ENCODE peak calls at places on chromosomes 11 and 22, in seven cellular contexts. U is IMR-90; Z is CD8-positive, alpha-beta memory T cell; T is ACHN; Y is islet precursor cell; H is AG04450; K is activated CD4-positive, alpha-beta T cell treated with anti-CD3 and anti-CD28 coated beads, Interleukin-2, amount 50 U/mL, for 1 hour. G is an unnamed sample.

GRCh38 chr11:128552783-128553661 is 34.3 kb downstream of the ETS1 start:
- DNase-seq in U (peak), Z (no peak), T (peak), Y (peak), H (no peak), K (no peak), G (no peak)

GRCh38 chr11:111162306-111162705 is 83.2 kb upstream of the POU2AF2 start:
- DNase-seq in U (peak), Z (no peak), T (no peak), Y (no peak), H (peak), K (no peak), G (no peak)

GRCh38 chr11:1298695-1299492 is 10.5 kb downstream of the TOLLIP start:
- DNase-seq in U (peak), Z (no peak), T (no peak), Y (peak), H (no peak), K (no peak), G (peak)

GRCh38 chr11:69158301-69159152 is 2.8 kb downstream of the SMIM38 start:
- DNase-seq in U (no peak), Z (no peak), T (no peak), Y (no peak), H (no peak), K (no peak), G (peak)

GRCh38 chr22:28142361-28142801 is 223.3 kb upstream of the PITPNB start:
- DNase-seq in U (peak), Z (no peak), T (peak), Y (no peak), H (peak), K (no peak), G (no peak)

GRCh38 chr11:9861860-9862725 is 198.2 kb downstream of the SWAP70 start:
- DNase-seq in U (peak), Z (no peak), T (peak), Y (peak), H (no peak), K (peak), G (peak)

GRCh38 chr11:74925281-74925680 is 23.6 kb downstream of the XRRA1 start:
- DNase-seq in U (peak), Z (no peak), T (no peak), Y (no peak), H (no peak), K (no peak), G (no peak)

GRCh38 chr22:41110968-41111367 is 18.6 kb downstream of the EP300 start:
- DNase-seq in U (no peak), Z (no peak), T (no peak), Y (no peak), H (no peak), K (no peak), G (no peak)

GRCh38 chr22:22408731-22409696 is 99.5 kb downstream of the ZNF280B start:
- DNase-seq in U (peak), Z (no peak), T (peak), Y (peak), H (no peak), K (no peak), G (no peak)

GRCh38 chr11:68076371-68077042 is 37.7 kb downstream of the TCIRG1 start:
- DNase-seq in U (no peak), Z (no peak), T (no peak), Y (no peak), H (no peak), K (no peak), G (no peak)

GRCh38 chr11:78138694-78139421 is 568 bp downstream of the ALG8 start:
- DNase-seq in U (peak), Z (no peak), T (peak), Y (no peak), H (no peak), K (peak), G (no peak)

GRCh38 chr11:36380296-36381004 is 84.4 kb downstream of the PRR5L start:
- DNase-seq in U (no peak), Z (no peak), T (no peak), Y (no peak), H (no peak), K (no peak), G (no peak)

GRCh38 chr11:69437001-69437875 is 44.2 kb upstream of the LINC01488 start:
- DNase-seq in U (no peak), Z (no peak), T (no peak), Y (peak), H (no peak), K (no peak), G (no peak)

GRCh38 chr11:130631119-130631518 is 182.7 kb downstream of the ADAMTS15 start:
- DNase-seq in U (peak), Z (no peak), T (peak), Y (peak), H (no peak), K (no peak), G (no peak)

GRCh38 chr22:36610567-36610966 is 81.6 kb upstream of the EIF3D start:
- DNase-seq in U (no peak), Z (no peak), T (no peak), Y (no peak), H (no peak), K (no peak), G (no peak)

GRCh38 chr11:62588966-62589637 is 2.2 kb downstream of the TUT1 start:
- DNase-seq in U (no peak), Z (no peak), T (peak), Y (no peak), H (no peak), K (no peak), G (peak)

GRCh38 chr11:120601566-120601965 is 90.0 kb downstream of the GRIK4 start:
- DNase-seq in U (peak), Z (no peak), T (no peak), Y (no peak), H (peak), K (no peak), G (no peak)

GRCh38 chr22:40312050-40312449 is 34.2 kb upstream of the ADSL start:
- DNase-seq in U (no peak), Z (no peak), T (no peak), Y (no peak), H (no peak), K (no peak), G (no peak)

GRCh38 chr11:76193219-76193618 is 13.1 kb downstream of the WNT11 start:
- DNase-seq in U (no peak), Z (no peak), T (no peak), Y (no peak), H (no peak), K (no peak), G (no peak)

GRCh38 chr11:27977527-27977926 is 130.4 kb downstream of the KIF18A start:
- DNase-seq in U (no peak), Z (no peak), T (no peak), Y (no peak), H (no peak), K (no peak), G (no peak)

GRCh38 chr11:16959528-16960100 is 54.6 kb downstream of the PLEKHA7 start:
- DNase-seq in U (no peak), Z (no peak), T (no peak), Y (no peak), H (no peak), K (no peak), G (no peak)

GRCh38 chr11:103994111-103994510 is 42.3 kb upstream of the DDI1 start:
- DNase-seq in U (no peak), Z (no peak), T (no peak), Y (no peak), H (no peak), K (no peak), G (no peak)

GRCh38 chr11:19988598-19988997 is 171.7 kb downstream of the DBX1 start:
- DNase-seq in U (peak), Z (no peak), T (no peak), Y (peak), H (peak), K (no peak), G (peak)

GRCh38 chr22:44389926-44390925 is 77.5 kb upstream of the SHISAL1 start:
- DNase-seq in U (no peak), Z (no peak), T (no peak), Y (peak), H (no peak), K (no peak), G (peak)

GRCh38 chr11:34512810-34513673 is 552 bp downstream of the ELF5 start:
- DNase-seq in U (peak), Z (peak), T (peak), Y (peak), H (no peak), K (peak), G (peak)

GRCh38 chr22:24099661-24100060 is 81.6 kb upstream of the SUSD2 start:
- DNase-seq in U (no peak), Z (no peak), T (no peak), Y (no peak), H (no peak), K (no peak), G (no peak)

GRCh38 chr11:76729214-76729613 is 53.9 kb upstream of the TSKU start:
- DNase-seq in U (no peak), Z (no peak), T (no peak), Y (no peak), H (no peak), K (no peak), G (no peak)

G was measured in Right ventricle myocardium superior.